ENCODE peak calls at places on chromosomes 12 and 14, in nine cellular contexts. D, F, J, V, M, Q, B, C and H are unnamed samples.

GRCh38 chr12:52390739-52391617 is 5.5 kb upstream of the KRT84 start:
- DNase-seq in D (no peak), F (no peak), J (peak; percentile 50), V (no peak), M (no peak), Q (peak; percentile 62), B (no peak), C (peak; percentile 39), H (no peak)

GRCh38 chr12:53174881-53175491 is 5.5 kb upstream of the ZNF740 start:
- DNase-seq in D (no peak), F (no peak), J (peak; percentile 59), V (no peak), M (no peak), Q (peak; percentile 67), B (peak; percentile 35), C (peak; percentile 32), H (no peak)

GRCh38 chr12:48997719-48998496 is 1.3 kb downstream of the DDN start:
- DNase-seq in D (no peak), F (no peak), J (no peak), V (peak; percentile 91), M (peak; percentile 31), Q (peak; percentile 33), B (no peak), C (no peak), H (no peak)

GRCh38 chr12:54161481-54162437 is 27.0 kb downstream of the SMUG1 start:
- DNase-seq in D (no peak), F (no peak), J (peak; percentile 6), V (no peak), M (no peak), Q (no peak), B (no peak), C (no peak), H (no peak)

GRCh38 chr12:81962126-81962856 is 203.1 kb upstream of the PPFIA2 start:
- DNase-seq in D (no peak), F (no peak), J (no peak), V (no peak), M (no peak), Q (no peak), B (no peak), C (no peak), H (no peak)

GRCh38 chr12:6957151-6957701 is 6.1 kb downstream of the PTPN6 start:
- DNase-seq in D (no peak), F (no peak), J (no peak), V (no peak), M (no peak), Q (no peak), B (no peak), C (no peak), H (no peak)

GRCh38 chr14:81323094-81323493 is 77.0 kb downstream of the STON2 start:
- DNase-seq in D (no peak), F (no peak), J (no peak), V (no peak), M (no peak), Q (no peak), B (no peak), C (no peak), H (no peak)

GRCh38 chr12:104243971-104244370 is 28.4 kb downstream of the TXNRD1 start:
- DNase-seq in D (no peak), F (no peak), J (no peak), V (no peak), M (no peak), Q (no peak), B (no peak), C (no peak), H (no peak)

GRCh38 chr12:92472198-92472597 is 230.6 kb upstream of the PLEKHG7 start:
- DNase-seq in D (no peak), F (no peak), J (no peak), V (no peak), M (no peak), Q (no peak), B (peak; percentile 76), C (no peak), H (no peak)

GRCh38 chr14:23137221-23138172 is 18.4 kb upstream of the CEBPE start:
- DNase-seq in D (no peak), F (no peak), J (no peak), V (peak; percentile 48), M (no peak), Q (no peak), B (no peak), C (no peak), H (no peak)

GRCh38 chr12:130608132-130608531 is 108.0 kb downstream of the RIMBP2 start:
- DNase-seq in D (no peak), F (no peak), J (no peak), V (no peak), M (no peak), Q (no peak), B (no peak), C (no peak), H (no peak)

GRCh38 chr14:88554458-88555286 is at the start of gene PTPN21:
- DNase-seq in D (peak; percentile 73), F (no peak), J (peak; percentile 83), V (peak; percentile 95), M (no peak), Q (peak; percentile 81), B (peak; percentile 53), C (peak; percentile 79), H (no peak)

GRCh38 chr14:58708004-58708403 is 70.2 kb downstream of the DACT1 start:
- DNase-seq in D (no peak), F (no peak), J (no peak), V (no peak), M (no peak), Q (no peak), B (no peak), C (no peak), H (no peak)

GRCh38 chr12:3130053-3130805 is 53.0 kb downstream of the TSPAN9 start:
- DNase-seq in D (no peak), F (no peak), J (no peak), V (no peak), M (no peak), Q (no peak), B (peak; percentile 14), C (no peak), H (no peak)

GRCh38 chr14:105064721-105065143 is 498 bp downstream of the GPR132 start:
- DNase-seq in D (peak; percentile 66), F (no peak), J (peak; percentile 51), V (peak; percentile 76), M (peak; percentile 34), Q (peak; percentile 13), B (no peak), C (no peak), H (no peak)

GRCh38 chr14:106808907-106809306 is 1282.5 kb downstream of the TMEM121 start:
- DNase-seq in D (no peak), F (no peak), J (no peak), V (no peak), M (no peak), Q (no peak), B (no peak), C (no peak), H (no peak)

GRCh38 chr14:106807493-106807892 is 1281.1 kb downstream of the TMEM121 start:
- DNase-seq in D (no peak), F (no peak), J (no peak), V (no peak), M (no peak), Q (no peak), B (no peak), C (no peak), H (no peak)

GRCh38 chr14:106811167-106811566 is 1284.8 kb downstream of the TMEM121 start:
- DNase-seq in D (no peak), F (no peak), J (no peak), V (no peak), M (no peak), Q (no peak), B (no peak), C (no peak), H (no peak)

GRCh38 chr14:106809615-106810014 is 1283.2 kb downstream of the TMEM121 start:
- DNase-seq in D (no peak), F (no peak), J (no peak), V (no peak), M (no peak), Q (no peak), B (no peak), C (no peak), H (no peak)

GRCh38 chr14:106808458-106808857 is 1282.1 kb downstream of the TMEM121 start:
- DNase-seq in D (no peak), F (no peak), J (no peak), V (no peak), M (no peak), Q (no peak), B (no peak), C (no peak), H (no peak)
- H3K9me3 ChIP-seq in D (no peaks in the 10 kb centered on the region), F (no peaks in the 10 kb centered on the region), J (no peaks in the 10 kb centered on the region), V (no peaks in the 10 kb centered on the region), M (no peaks in the 10 kb centered on the region), Q (peaks cover 3% of the 10 kb centered on the region), B (no peaks in the 10 kb centered on the region), C (no peaks in the 10 kb centered on the region), H (no peaks in the 10 kb centered on the region)

GRCh38 chr12:100153131-100153530 is 10.5 kb upstream of the BLTP3B start:
- DNase-seq in D (no peak), F (no peak), J (no peak), V (no peak), M (no peak), Q (no peak), B (no peak), C (no peak), H (no peak)
- H3K9me3 ChIP-seq in D (no peaks in the 10 kb centered on the region), F (no peaks in the 10 kb centered on the region), J (no peaks in the 10 kb centered on the region), V (no peaks in the 10 kb centered on the region), M (no peaks in the 10 kb centered on the region), Q (no peaks in the 10 kb centered on the region), B (no peaks in the 10 kb centered on the region), C (no peaks in the 10 kb centered on the region), H (no peaks in the 10 kb centered on the region)

DNA sequence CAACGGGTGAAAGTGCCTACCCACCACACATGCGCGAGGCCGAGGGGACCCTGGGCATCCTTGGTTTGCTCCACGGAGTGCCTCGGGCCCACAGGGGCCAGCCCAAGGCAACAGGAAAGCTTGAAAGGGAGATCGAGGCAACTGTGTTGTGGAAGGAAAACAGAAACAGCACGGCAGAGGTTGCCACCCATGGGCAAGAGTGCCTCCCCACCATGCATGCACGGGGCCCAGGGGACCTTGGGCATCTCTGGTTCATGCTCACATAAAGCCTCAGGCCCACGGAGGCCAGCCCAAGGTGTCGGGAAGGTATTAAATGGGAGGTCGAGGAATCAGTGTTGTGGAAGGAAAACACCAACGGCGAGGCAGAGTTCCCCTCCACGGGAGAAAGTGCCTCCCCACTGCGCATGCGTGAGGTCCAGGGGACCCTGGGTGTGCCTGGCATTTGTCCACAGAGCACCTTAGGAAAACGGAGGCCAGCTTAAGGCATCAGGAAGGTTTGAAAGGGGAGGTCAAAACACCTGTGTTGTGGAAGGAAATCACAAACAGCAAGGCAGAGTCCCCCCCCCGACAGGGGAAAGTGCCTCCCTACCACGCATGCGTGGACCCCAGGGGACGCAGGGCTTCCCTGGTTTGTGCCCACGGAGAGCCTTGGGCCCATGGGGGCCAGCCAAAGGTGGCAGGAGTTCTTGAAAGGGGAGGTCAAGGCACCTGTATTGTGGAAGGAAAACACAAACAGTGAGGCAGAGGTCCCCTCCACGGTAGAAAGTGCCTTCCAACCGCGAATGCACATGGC is 367.3 kb downstream of the ALG10 start:
- DNase-seq in D (no peak), F (no peak), J (no peak), V (peak; percentile 33), M (no peak), Q (no peak), B (no peak), C (no peak), H (no peak)
- H3K9me3 ChIP-seq in D (no peaks in the 10 kb centered on the region), F (peaks cover 2% of the 10 kb centered on the region), J (no peaks in the 10 kb centered on the region), V (peaks cover 4% of the 10 kb centered on the region), M (no peaks in the 10 kb centered on the region), Q (no peaks in the 10 kb centered on the region), B (no peaks in the 10 kb centered on the region), C (no peaks in the 10 kb centered on the region), H (no peaks in the 10 kb centered on the region)

GRCh38 chr14:106395460-106396050 is 869.2 kb downstream of the TMEM121 start:
- DNase-seq in D (no peak), F (no peak), J (no peak), V (no peak), M (no peak), Q (no peak), B (no peak), C (no peak), H (no peak)
- H3K9me3 ChIP-seq in D (no peaks in the 10 kb centered on the region), F (no peaks in the 10 kb centered on the region), J (no peaks in the 10 kb centered on the region), V (no peaks in the 10 kb centered on the region), M (no peaks in the 10 kb centered on the region), Q (peaks cover 4% of the 10 kb centered on the region), B (no peaks in the 10 kb centered on the region), C (no peaks in the 10 kb centered on the region), H (no peaks in the 10 kb centered on the region)